ENCODE peak calls at places on chromosomes 12 and 14, in ten cellular contexts. P is CD14-positive monocyte, I is activated T-helper 1 cell treated with Interleukin-2 at 50 U/mL for 16 hours, R is A549, E is mucosa of gallbladder, D is AG10803, X is ELF-1, Z is iris pigment epithelial cell, A is pons, W is midbrain. M is an unnamed sample.

GRCh38 chr14:51562816-51563215 is 88.9 kb upstream of the FRMD6 start:
- DNase-seq in P (no peak), A (no peak), E (no peak), X (no peak), Z (peak; percentile 84), I (no peak), D (peak; percentile 35), R (peak; percentile 32), W (no peak), M (peak; percentile 92)

GRCh38 chr12:119156401-119156800 is 22.3 kb upstream of the HSPB8 start:
- DNase-seq in P (no peak), E (no peak), A (no peak), X (peak; percentile 91), W (no peak), D (no peak), Z (no peak), R (peak; percentile 11), I (no peak), M (no peak)

GRCh38 chr12:120833849-120834248 is 70.3 kb downstream of the SPPL3 start:
- DNase-seq in I (no peak), D (peak; percentile 33), P (no peak), Z (peak; percentile 80), X (no peak), R (no peak), A (no peak), E (no peak), W (no peak), M (peak; percentile 15)

GRCh38 chr12:21169878-21170472 is 39.0 kb downstream of the SLCO1B1 start:
- DNase-seq in I (no peak), X (peak; percentile 90), R (peak; percentile 61), P (no peak), D (peak; percentile 21), W (no peak), A (peak; percentile 3), Z (peak; percentile 33), E (no peak), M (peak; percentile 41)

GRCh38 chr12:52291267-52291935 is at the start of gene KRT81:
- DNase-seq in A (no peak), I (no peak), P (no peak), E (no peak), X (no peak), D (no peak), Z (no peak), R (no peak), W (no peak), M (no peak)

GRCh38 chr14:74568380-74568649 is 43.7 kb downstream of the LTBP2 start:
- DNase-seq in W (no peak), R (no peak), X (no peak), E (no peak), A (no peak), I (no peak), Z (no peak), P (no peak), D (no peak), M (no peak)

GRCh38 chr12:20624718-20625117 is 70.4 kb upstream of the SLCO1C1 start:
- DNase-seq in X (peak; percentile 40), P (no peak), R (peak; percentile 79), I (no peak), D (peak; percentile 22), A (peak; percentile 32), W (no peak), Z (no peak), E (no peak), M (peak; percentile 46)

GRCh38 chr14:37150414-37150813 is 22.0 kb downstream of the SLC25A21 start:
- DNase-seq in Z (peak; percentile 52), A (peak; percentile 60), R (peak; percentile 50), W (peak; percentile 60), P (no peak), D (peak; percentile 55), I (no peak), E (no peak), X (no peak), M (peak; percentile 52)

GRCh38 chr14:73461478-73462077 is 3.2 kb upstream of the NUMB start:
- DNase-seq in R (no peak), W (no peak), P (no peak), Z (no peak), I (no peak), E (no peak), D (no peak), A (no peak), X (no peak), M (no peak)

GRCh38 chr12:122208073-122208820 is 4.7 kb downstream of the B3GNT4 start:
- DNase-seq in E (no peak), D (no peak), Z (no peak), W (no peak), P (no peak), X (no peak), I (no peak), R (no peak), A (no peak), M (no peak)

GRCh38 chr14:100664841-100665425 is 61.8 kb upstream of the DLK1 start:
- DNase-seq in A (peak; percentile 14), E (no peak), W (no peak), R (no peak), D (peak; percentile 82), X (no peak), Z (peak; percentile 55), P (no peak), I (no peak), M (no peak)

GRCh38 chr12:21906919-21907642 is 34.1 kb downstream of the ABCC9 start:
- DNase-seq in X (no peak), I (no peak), P (no peak), R (no peak), D (peak; percentile 90), Z (peak; percentile 2), E (no peak), W (no peak), A (no peak), M (peak; percentile 67)

GRCh38 chr12:20572451-20572850 is 122.7 kb upstream of the SLCO1C1 start:
- DNase-seq in A (no peak), R (no peak), X (no peak), D (no peak), I (no peak), W (no peak), P (no peak), Z (no peak), E (no peak), M (no peak)

GRCh38 chr12:51403744-51404143 is 12.5 kb upstream of the GALNT6 start:
- DNase-seq in R (no peak), X (no peak), W (peak; percentile 29), P (peak; percentile 82), A (peak; percentile 75), D (no peak), Z (no peak), I (no peak), E (no peak), M (no peak)

GRCh38 chr12:43338848-43339526 is 213.0 kb downstream of the ADAMTS20 start:
- DNase-seq in W (no peak), E (no peak), D (peak; percentile 54), P (no peak), R (peak; percentile 24), A (peak; percentile 74), X (peak; percentile 37), Z (peak; percentile 76), I (no peak), M (peak; percentile 80)

GRCh38 chr12:6188954-6189353 is 11.2 kb upstream of the CD9 start:
- DNase-seq in Z (no peak), X (no peak), I (no peak), P (peak; percentile 22), E (no peak), W (no peak), A (no peak), D (no peak), R (no peak), M (no peak)

GRCh38 chr12:21541773-21542172 is 15.7 kb downstream of the SPX start:
- DNase-seq in X (no peak), D (no peak), I (no peak), W (no peak), P (no peak), E (no peak), A (no peak), Z (no peak), R (no peak), M (no peak)

GRCh38 chr14:19823765-19824164 is 20.2 kb downstream of the OR4N2 start:
- DNase-seq in Z (peak; percentile 9), P (no peak), X (no peak), W (no peak), A (no peak), I (no peak), E (no peak), D (no peak), R (no peak), M (no peak)

GRCh38 chr12:45655186-45655585 is 74.3 kb upstream of the ARID2 start:
- DNase-seq in Z (peak; percentile 44), A (no peak), P (no peak), W (no peak), I (peak; percentile 32), R (peak; percentile 52), X (no peak), D (no peak), E (peak; percentile 20), M (no peak)

GRCh38 chr12:120687570-120688289 is 781 bp downstream of the MLEC start:
- DNase-seq in A (no peak), Z (peak; percentile 31), W (no peak), X (no peak), E (no peak), P (no peak), D (peak; percentile 25), R (no peak), I (no peak), M (peak; percentile 34)

GRCh38 chr12:5785601-5786000 is 159.5 kb downstream of the ANO2 start:
- DNase-seq in R (no peak), P (no peak), I (no peak), A (no peak), X (no peak), W (no peak), Z (no peak), E (no peak), D (no peak), M (no peak)

GRCh38 chr12:130938186-130938585 is 15.5 kb upstream of the ADGRD1 start:
- DNase-seq in P (no peak), X (no peak), Z (no peak), A (no peak), W (no peak), I (no peak), E (no peak), R (no peak), D (no peak), M (no peak)

GRCh38 chr12:53984901-53985357 is at the start of gene HOXC10:
- DNase-seq in W (peak; percentile 13), P (peak; percentile 75), I (no peak), E (peak; percentile 61), Z (peak; percentile 56), A (peak; percentile 46), X (peak; percentile 88), D (peak; percentile 98), R (peak; percentile 97), M (peak; percentile 95)

GRCh38 chr14:41609704-41610183 is 3.1 kb downstream of the LRFN5 start:
- DNase-seq in A (peak; percentile 58), W (peak; percentile 75), E (no peak), X (peak; percentile 88), R (peak; percentile 39), P (no peak), Z (peak; percentile 28), D (peak; percentile 8), I (no peak), M (no peak)

GRCh38 chr12:122423258-122424165 is 1.0 kb upstream of the CLIP1 start:
- DNase-seq in X (peak; percentile 77), Z (peak; percentile 47), P (no peak), I (no peak), A (peak; percentile 33), W (peak; percentile 67), R (peak; percentile 77), E (no peak), D (no peak), M (peak; percentile 45)

GRCh38 chr14:49942090-49942489 is 49.2 kb downstream of the ARF6 start:
- DNase-seq in P (no peak), X (no peak), D (no peak), I (no peak), Z (no peak), E (no peak), W (no peak), A (no peak), R (no peak), M (no peak)

GRCh38 chr14:59964251-59965007 is 44.5 kb downstream of the LRRC9 start:
- DNase-seq in X (peak; percentile 1), A (no peak), R (no peak), I (no peak), E (no peak), P (no peak), W (no peak), D (no peak), Z (peak; percentile 6), M (peak; percentile 6)

GRCh38 chr12:47547077-47547476 is 158.8 kb downstream of the RPAP3 start:
- DNase-seq in D (peak; percentile 51), A (no peak), X (peak; percentile 5), W (no peak), P (no peak), Z (peak; percentile 65), E (no peak), R (peak; percentile 49), I (no peak), M (peak; percentile 55)

M was measured in EL.